ENCODE peak calls at places on chromosomes 3 and 15, in seven cellular contexts. V, B, C, Y, E, P and X are unnamed samples.
A peak's percentile ranks its signal among the peaks of the same experiment; 100 is the strongest.

GRCh38 chr15:71476823-71477222 is 333.5 kb upstream of the NR2E3 start:
- DNase-seq in B (no peak), E (no peak), C (no peak), P (no peak), V (no peak), Y (peak; percentile 71), X (no peak)

GRCh38 chr15:69565066-69565465 is 112.4 kb downstream of the RPLP1 start:
- DNase-seq in B (no peak), E (no peak), Y (no peak), P (no peak), V (no peak), C (no peak), X (no peak)

GRCh38 chr3:123723527-123724168 is 138.8 kb upstream of the HACD2 start:
- DNase-seq in V (peak; percentile 76), Y (peak; percentile 65), E (peak; percentile 12), P (peak; percentile 24), B (peak; percentile 6), C (peak; percentile 82), X (peak; percentile 79)

GRCh38 chr3:145175626-145176025 is 985.4 kb downstream of the PLOD2 start:
- DNase-seq in E (no peak), V (no peak), P (no peak), C (no peak), B (no peak), Y (no peak), X (no peak)

GRCh38 chr3:52519445-52520140 is 14.1 kb downstream of the NT5DC2 start:
- DNase-seq in Y (no peak), V (no peak), E (no peak), P (no peak), C (no peak), B (no peak), X (no peak)

GRCh38 chr3:195441476-195441970 is 1.3 kb downstream of the ACAP2 start:
- DNase-seq in V (no peak), Y (peak; percentile 10), E (no peak), P (no peak), C (peak; percentile 30), B (no peak), X (no peak)

GRCh38 chr15:42826251-42826890 is 89.4 kb upstream of the CDAN1 start:
- DNase-seq in B (no peak), V (no peak), P (no peak), E (no peak), Y (no peak), C (no peak), X (no peak)

GRCh38 chr15:43509002-43509922 is 8.1 kb upstream of the MAP1A start:
- DNase-seq in Y (no peak), E (no peak), V (no peak), P (no peak), B (no peak), C (no peak), X (no peak)

GRCh38 chr15:74584779-74585178 is 30.9 kb upstream of the CLK3 start:
- DNase-seq in E (no peak), V (no peak), P (no peak), Y (no peak), B (no peak), C (no peak), X (no peak)

GRCh38 chr15:69081310-69082004 is 67.0 kb downstream of the NOX5 start:
- DNase-seq in P (no peak), Y (no peak), C (peak; percentile 41), B (no peak), E (no peak), V (no peak), X (no peak)

GRCh38 chr15:101165905-101166471 is 85.9 kb downstream of the CHSY1 start:
- DNase-seq in E (no peak), V (no peak), B (no peak), C (no peak), P (no peak), Y (no peak), X (no peak)

GRCh38 chr3:13707456-13707855 is 158.5 kb downstream of the FBLN2 start:
- DNase-seq in P (no peak), C (no peak), V (no peak), E (no peak), Y (no peak), B (no peak), X (no peak)

GRCh38 chr3:198027045-198027798 is 67.2 kb downstream of the LMLN start:
- DNase-seq in E (no peak), C (no peak), V (no peak), Y (no peak), P (no peak), B (no peak), X (no peak)

GRCh38 chr3:170221924-170222646 is at the start of gene PRKCI:
- DNase-seq in V (peak; percentile 93), B (peak; percentile 76), P (peak; percentile 86), C (peak; percentile 100), Y (peak; percentile 90), E (peak; percentile 72), X (peak; percentile 92)

GRCh38 chr3:122183893-122184590 is 574 bp downstream of the CASR start:
- DNase-seq in Y (peak; percentile 9), V (no peak), C (no peak), E (no peak), B (no peak), P (no peak), X (peak; percentile 29)

GRCh38 chr15:68001811-68002210 is 52.3 kb upstream of the PIAS1 start:
- DNase-seq in V (no peak), B (no peak), E (no peak), Y (no peak), C (no peak), P (no peak), X (no peak)

GRCh38 chr3:20320489-20320888 is 134.5 kb upstream of the SGO1 start:
- DNase-seq in C (no peak), B (no peak), V (no peak), E (no peak), Y (no peak), P (no peak), X (no peak)

GRCh38 chr3:36677331-36678007 is 86.9 kb downstream of the DCLK3 start:
- DNase-seq in Y (peak; percentile 8), E (no peak), P (no peak), V (no peak), C (no peak), B (no peak), X (no peak)

GRCh38 chr3:177512945-177513671 is 315.8 kb upstream of the TBL1XR1 start:
- DNase-seq in V (no peak), B (no peak), P (no peak), C (no peak), E (no peak), Y (no peak), X (no peak)